ENCODE peak calls at places on chromosomes 7 and 10, in ten cellular contexts. Q, B, V, U, H, R, G, W, P and O are unnamed samples.
A peak's percentile ranks its signal among the peaks of the same experiment; 100 is the strongest.

GRCh38 chr10:5976689-5977470 is 463 bp downstream of the IL15RA start:
- DNase-seq in G (peak; percentile 20), U (peak; percentile 29), R (peak; percentile 59), W (peak; percentile 74), V (peak; percentile 57), B (peak; percentile 18), Q (peak; percentile 14), H (peak; percentile 42), P (no peak), O (no peak)

GRCh38 chr10:98790817-98791216 is 344.1 kb upstream of the HPS1 start:
- DNase-seq in G (no peak), V (no peak), U (no peak), W (no peak), P (no peak), R (peak; percentile 5), Q (no peak), B (no peak), H (no peak), O (no peak)

GRCh38 chr10:88831709-88832108 is 19.9 kb downstream of the ANKRD22 start:
- DNase-seq in U (peak; percentile 13), Q (peak; percentile 30), B (peak; percentile 16), R (no peak), W (no peak), H (no peak), V (no peak), G (peak; percentile 14), P (no peak), O (no peak)

GRCh38 chr7:157775021-157775559 is 438.3 kb downstream of the DNAJB6 start:
- DNase-seq in R (no peak), U (no peak), Q (no peak), V (no peak), H (no peak), B (no peak), G (no peak), P (no peak), W (no peak), O (no peak)

GRCh38 chr7:156151658-156152057 is 339.4 kb upstream of the SHH start:
- DNase-seq in P (no peak), R (no peak), V (no peak), U (no peak), Q (no peak), G (no peak), H (no peak), W (no peak), B (no peak), O (no peak)

GRCh38 chr10:85599081-85599480 is 767.5 kb downstream of the GRID1 start:
- DNase-seq in R (no peak), G (no peak), V (no peak), H (no peak), B (no peak), Q (no peak), U (no peak), W (no peak), P (no peak), O (no peak)

GRCh38 chr7:69429817-69430501 is 168.3 kb upstream of the AUTS2 start:
- DNase-seq in B (no peak), V (peak; percentile 51), G (no peak), Q (no peak), H (no peak), W (no peak), U (no peak), P (no peak), R (no peak), O (no peak)

GRCh38 chr7:2820508-2820934 is 23.6 kb downstream of the GNA12 start:
- DNase-seq in H (no peak), R (peak; percentile 99), W (peak; percentile 55), V (peak; percentile 98), G (no peak), Q (no peak), U (no peak), B (no peak), P (peak; percentile 96), O (no peak)

GRCh38 chr7:111159426-111159825 is 68.5 kb downstream of the LRRN3 start:
- DNase-seq in W (no peak), B (no peak), V (peak; percentile 27), G (no peak), U (no peak), P (peak; percentile 4), R (peak; percentile 79), Q (no peak), H (no peak), O (no peak)

GRCh38 chr10:103265712-103266329 is 11.1 kb upstream of the INA start:
- DNase-seq in P (no peak), Q (peak; percentile 16), B (no peak), R (peak; percentile 82), U (peak; percentile 24), G (no peak), W (peak; percentile 60), V (peak; percentile 86), H (no peak), O (no peak)

GRCh38 chr7:106871793-106872571 is 6.9 kb downstream of the PIK3CG start:
- DNase-seq in Q (no peak), V (no peak), U (no peak), G (no peak), B (no peak), H (no peak), P (no peak), R (no peak), W (no peak), O (no peak)

GRCh38 chr10:68330852-68331454 is 911 bp upstream of the HNRNPH3 start:
- DNase-seq in G (no peak), B (no peak), U (no peak), H (no peak), P (no peak), W (peak; percentile 23), Q (peak; percentile 22), R (peak; percentile 55), V (peak; percentile 51), O (no peak)

GRCh38 chr7:47776335-47776734 is 171.9 kb downstream of the PKD1L1 start:
- DNase-seq in V (no peak), P (no peak), W (no peak), Q (no peak), G (no peak), B (no peak), H (no peak), U (no peak), R (no peak), O (no peak)

GRCh38 chr7:134365341-134366054 is 48.8 kb upstream of the SLC35B4 start:
- DNase-seq in G (no peak), V (peak; percentile 96), W (no peak), R (peak; percentile 89), H (no peak), Q (no peak), B (no peak), P (no peak), U (no peak), O (no peak)

GRCh38 chr7:140686921-140687320 is 9.6 kb upstream of the NDUFB2 start:
- DNase-seq in R (no peak), U (no peak), B (no peak), Q (no peak), W (no peak), V (no peak), H (no peak), G (no peak), P (no peak), O (no peak)

GRCh38 chr7:767580-767940 is 40.5 kb upstream of the PRKAR1B start:
- DNase-seq in H (no peak), Q (no peak), U (no peak), G (no peak), V (peak; percentile 34), P (no peak), R (no peak), W (no peak), B (no peak), O (no peak)

GRCh38 chr7:54333952-54334351 is 208.2 kb upstream of the VSTM2A start:
- DNase-seq in P (no peak), G (no peak), W (no peak), H (no peak), Q (no peak), U (no peak), B (no peak), V (no peak), R (no peak), O (no peak)

GRCh38 chr10:103021897-103022286 is 103.8 kb downstream of the CNNM2 start:
- DNase-seq in G (no peak), H (no peak), R (peak; percentile 27), Q (no peak), U (no peak), P (no peak), V (peak; percentile 72), W (no peak), B (no peak), O (no peak)

GRCh38 chr7:77444123-77444522 is 28.0 kb upstream of the GSAP start:
- DNase-seq in H (no peak), U (no peak), R (peak; percentile 68), G (no peak), B (no peak), Q (no peak), P (no peak), V (no peak), W (no peak), O (no peak)

GRCh38 chr7:134458341-134458805 is 527 bp downstream of the AKR1B1 start:
- DNase-seq in H (peak; percentile 36), B (no peak), R (peak; percentile 45), P (no peak), U (peak; percentile 56), Q (peak; percentile 36), V (peak; percentile 48), W (peak; percentile 52), G (peak; percentile 51), O (peak; percentile 54)

GRCh38 chr7:45366432-45366831 is 207.7 kb upstream of the ADCY1 start:
- DNase-seq in U (no peak), G (no peak), B (no peak), P (no peak), R (no peak), V (no peak), H (no peak), Q (no peak), W (no peak), O (no peak)

GRCh38 chr7:9507281-9507680 is 1073.9 kb downstream of the NXPH1 start:
- DNase-seq in P (no peak), Q (no peak), W (no peak), U (no peak), G (no peak), R (no peak), H (no peak), V (no peak), B (no peak), O (no peak)

GRCh38 chr7:138468244-138469123 is 8.4 kb downstream of the TRIM24 start:
- DNase-seq in G (no peak), P (no peak), R (peak; percentile 28), U (no peak), V (peak; percentile 61), W (peak; percentile 80), H (no peak), B (no peak), Q (no peak), O (no peak)

GRCh38 chr7:151440799-151441443 is 980 bp upstream of the CRYGN start:
- DNase-seq in G (no peak), V (no peak), H (no peak), U (no peak), W (no peak), B (no peak), P (no peak), Q (no peak), R (no peak), O (no peak)

GRCh38 chr7:102072636-102073209 is 213.9 kb upstream of the SH2B2 start:
- DNase-seq in B (no peak), R (peak; percentile 68), W (no peak), U (no peak), G (no peak), P (no peak), Q (no peak), V (peak; percentile 58), H (no peak), O (no peak)

GRCh38 chr10:3020311-3020710 is 47.0 kb upstream of the PFKP start:
- DNase-seq in Q (no peak), U (no peak), G (no peak), R (no peak), B (no peak), V (no peak), H (no peak), W (no peak), P (no peak), O (no peak)

GRCh38 chr7:99720370-99721128 is 14.4 kb downstream of the CYP3A7 start:
- DNase-seq in P (no peak), B (no peak), Q (no peak), V (no peak), G (no peak), R (no peak), W (no peak), U (no peak), H (no peak), O (no peak)